ENCODE peak calls at places on chromosome 16, in four cellular contexts. C, L, D and Y are unnamed samples.
A peak's percentile ranks its signal among the peaks of the same experiment; 100 is the strongest.

GRCh38 chr16:89616576-89617437 is 3.4 kb downstream of the DPEP1 start:
- DNase-seq in D (no peak), C (no peak), L (no peak), Y (no peak)

GRCh38 chr16:13110124-13110796 is 208.9 kb downstream of the SHISA9 start:
- DNase-seq in D (peak; percentile 99), L (no peak), C (no peak), Y (peak; percentile 39)

GRCh38 chr16:19382084-19382801 is 35.4 kb upstream of the TMC5 start:
- DNase-seq in D (peak; percentile 75), L (no peak), C (no peak), Y (no peak)

GRCh38 chr16:13529193-13529982 is 390.6 kb upstream of the ERCC4 start:
- DNase-seq in C (no peak), L (no peak), D (no peak), Y (no peak)

GRCh38 chr16:74261068-74261467 is 35.5 kb upstream of the PSMD7 start:
- DNase-seq in D (no peak), L (no peak), C (no peak), Y (no peak)

GRCh38 chr16:46830417-46830901 is 521 bp downstream of the C16orf87 start:
- DNase-seq in D (no peak), L (no peak), C (no peak), Y (no peak)

GRCh38 chr16:56426585-56426984 is 1.2 kb upstream of the AMFR start:
- DNase-seq in L (no peak), C (peak; percentile 16), D (no peak), Y (no peak)

GRCh38 chr16:90046122-90046970 is 27.1 kb upstream of the DBNDD1 start:
- DNase-seq in C (no peak), D (no peak), L (peak; percentile 86), Y (no peak)

GRCh38 chr16:373020-373598 is 2.8 kb upstream of the MRPL28 start:
- DNase-seq in D (no peak), C (no peak), L (no peak), Y (no peak)

GRCh38 chr16:85381738-85382592 is 231.2 kb upstream of the GSE1 start:
- DNase-seq in L (peak; percentile 98), C (peak; percentile 53), D (no peak), Y (no peak)

GRCh38 chr16:64375386-64375980 is 746.4 kb downstream of the CDH11 start:
- DNase-seq in D (no peak), C (peak; percentile 29), L (no peak), Y (no peak)

GRCh38 chr16:12313902-12314621 is 337.5 kb downstream of the SNX29 start:
- DNase-seq in D (peak; percentile 27), C (no peak), L (no peak), Y (no peak)

GRCh38 chr16:46857261-46857962 is 26.4 kb upstream of the C16orf87 start:
- DNase-seq in C (peak; percentile 82), L (peak; percentile 31), D (peak; percentile 65), Y (peak; percentile 55)

GRCh38 chr16:49027420-49027819 is 254.2 kb downstream of the CBLN1 start:
- DNase-seq in D (no peak), C (no peak), L (no peak), Y (no peak)

GRCh38 chr16:86501989-86502855 is 8.1 kb upstream of the FOXF1 start:
- DNase-seq in D (no peak), C (no peak), L (no peak), Y (no peak)

GRCh38 chr16:3661311-3661710 is 6.8 kb downstream of the DNASE1 start:
- DNase-seq in D (no peak), L (no peak), C (no peak), Y (no peak)

GRCh38 chr16:81515281-81515680 is 70.7 kb downstream of the CMIP start:
- DNase-seq in L (no peak), C (no peak), D (no peak), Y (no peak)

GRCh38 chr16:51392651-51393187 is 241.6 kb upstream of the SALL1 start:
- DNase-seq in C (peak; percentile 85), L (no peak), D (no peak), Y (no peak)

GRCh38 chr16:56700631-56701030 is 18.4 kb downstream of the MT1X start:
- DNase-seq in L (no peak), D (no peak), C (no peak), Y (no peak)

GRCh38 chr16:56632160-56632847 is at the start of gene MT1M:
- DNase-seq in L (no peak), C (no peak), D (no peak), Y (no peak)

GRCh38 chr16:63289834-63290460 is 1253.7 kb upstream of the CDH8 start:
- DNase-seq in D (peak; percentile 44), L (peak; percentile 14), C (no peak), Y (peak; percentile 4)

GRCh38 chr16:89522287-89522686 is 14.1 kb downstream of the SPG7 start:
- DNase-seq in D (no peak), L (no peak), C (no peak), Y (no peak)

GRCh38 chr16:74760007-74760767 is 14.4 kb downstream of the FA2H start:
- DNase-seq in D (no peak), C (peak; percentile 90), L (no peak), Y (peak; percentile 85)

GRCh38 chr16:87324411-87325275 is 7.5 kb upstream of the C16orf95 start:
- DNase-seq in C (peak; percentile 10), D (peak; percentile 46), L (peak; percentile 79), Y (peak; percentile 77)

GRCh38 chr16:57092786-57093301 is 461 bp downstream of the CPNE2 start:
- DNase-seq in D (no peak), L (peak; percentile 79), C (no peak), Y (peak; percentile 62)

GRCh38 chr16:48517493-48517892 is 92.5 kb downstream of the N4BP1 start:
- DNase-seq in C (no peak), D (no peak), L (no peak), Y (no peak)

GRCh38 chr16:81151648-81152047 is 55.5 kb upstream of the GCSH start:
- DNase-seq in C (no peak), D (no peak), L (no peak), Y (no peak)

GRCh38 chr16:14003119-14003570 is 68.0 kb upstream of the MRTFB start:
- DNase-seq in C (peak; percentile 72), D (no peak), L (peak; percentile 36), Y (no peak)

GRCh38 chr16:11972128-11972527 is 4.4 kb upstream of the SNX29 start:
- DNase-seq in D (peak; percentile 72), C (no peak), L (no peak), Y (peak; percentile 50)

GRCh38 chr16:23060458-23061320 is 88.6 kb downstream of the USP31 start:
- DNase-seq in C (peak; percentile 77), L (peak; percentile 75), D (peak; percentile 89), Y (peak; percentile 78)

GRCh38 chr16:88782454-88783390 is 2.3 kb downstream of the PIEZO1 start:
- DNase-seq in D (no peak), L (peak; percentile 58), C (peak; percentile 84), Y (no peak)

GRCh38 chr16:85330694-85331188 is 218.5 kb upstream of the CIBAR2 start:
- DNase-seq in L (peak; percentile 86), D (peak; percentile 72), C (peak; percentile 86), Y (peak; percentile 85)

GRCh38 chr16:85278851-85279250 is 166.6 kb upstream of the CIBAR2 start:
- DNase-seq in C (no peak), L (no peak), D (no peak), Y (no peak)

GRCh38 chr16:27314986-27315332 is 1.2 kb downstream of the IL4R start:
- DNase-seq in L (no peak), D (no peak), C (no peak), Y (no peak)

GRCh38 chr16:27317320-27317719 is 3.5 kb downstream of the IL4R start:
- DNase-seq in D (no peak), L (no peak), C (no peak), Y (no peak)

GRCh38 chr16:27316038-27316680 is 2.4 kb downstream of the IL4R start:
- DNase-seq in L (no peak), C (no peak), D (no peak), Y (no peak)

GRCh38 chr16:27314161-27314723 is 468 bp downstream of the IL4R start:
- DNase-seq in D (peak; percentile 63), C (peak; percentile 97), L (peak; percentile 26), Y (peak; percentile 54)

GRCh38 chr16:27315333-27316037 is 1.7 kb downstream of the IL4R start:
- DNase-seq in C (peak; percentile 65), L (no peak), D (peak; percentile 81), Y (peak; percentile 58)
- TF ChIP-seq MAZ in C (peak; percentile 31), L (no peak), D (no peak), Y (no peak)

GRCh38 chr16:50152386-50152806 is 710 bp upstream of the TENT4B start:
- DNase-seq in D (no peak), C (no peak), L (no peak), Y (peak; percentile 56)
- TF ChIP-seq RFX5 in D (no peak), C (no peak), L (no peak), Y (no peak)

GRCh38 chr16:6692874-6693273 is 639.8 kb upstream of the RBFOX1 start:
- DNase-seq in L (no peak), D (no peak), C (no peak), Y (no peak)

GRCh38 chr16:6690741-6691140 is 641.9 kb upstream of the RBFOX1 start:
- DNase-seq in D (no peak), L (no peak), C (no peak), Y (no peak)

GRCh38 chr16:6694636-6695035 is 638.0 kb upstream of the RBFOX1 start:
- DNase-seq in L (no peak), D (no peak), C (no peak), Y (no peak)

GRCh38 chr16:6687593-6687992 is 645.1 kb upstream of the RBFOX1 start:
- DNase-seq in D (no peak), C (no peak), L (peak; percentile 49), Y (no peak)

GRCh38 chr16:6689643-6690042 is 643.0 kb upstream of the RBFOX1 start:
- DNase-seq in D (no peak), C (no peak), L (no peak), Y (no peak)
- TF ChIP-seq MAZ in D (no peak), C (no peak), L (no peak), Y (no peak)

GRCh38 chr16:58280146-58280845 is 14.5 kb downstream of the PRSS54 start:
- DNase-seq in L (no peak), D (no peak), C (no peak), Y (no peak)

GRCh38 chr16:58284488-58284887 is 10.3 kb downstream of the PRSS54 start:
- DNase-seq in C (no peak), L (no peak), D (no peak), Y (no peak)

GRCh38 chr16:58286280-58286679 is 8.5 kb downstream of the PRSS54 start:
- DNase-seq in C (no peak), D (no peak), L (no peak), Y (no peak)

GRCh38 chr16:58284021-58284420 is 10.8 kb downstream of the PRSS54 start:
- DNase-seq in C (no peak), L (no peak), D (no peak), Y (no peak)

GRCh38 chr16:58280846-58281301 is 14.0 kb downstream of the PRSS54 start:
- DNase-seq in C (no peak), L (no peak), D (no peak), Y (no peak)
- TF ChIP-seq RFX5 in C (peak; percentile 60), L (no peak), D (peak; percentile 88), Y (peak; percentile 33)

GRCh38 chr16:24609740-24610420 is 70.5 kb downstream of the RBBP6 start:
- DNase-seq in L (no peak), D (peak; percentile 24), C (peak; percentile 31), Y (no peak)
- TF ChIP-seq MAZ in L (no peak), D (no peak), C (no peak), Y (no peak)